ENCODE peak calls at places on chromosomes 13 and 19, in four cellular contexts. B, L, U and O are unnamed samples.

GRCh38 chr19:13396256-13397080 is 109.8 kb downstream of the CACNA1A start:
- DNase-seq in B (peak; percentile 85), L (peak; percentile 20), U (peak; percentile 83), O (no peak)

GRCh38 chr19:17703823-17704463 is 15.3 kb upstream of the MAP1S start:
- DNase-seq in B (peak; percentile 36), U (peak; percentile 77), L (no peak), O (peak; percentile 60)

GRCh38 chr13:27022571-27023311 is 148.9 kb downstream of the USP12 start:
- DNase-seq in L (no peak), B (peak; percentile 94), U (no peak), O (no peak)

GRCh38 chr13:29301027-29301426 is 294.5 kb downstream of the SLC7A1 start:
- DNase-seq in B (no peak), U (no peak), L (no peak), O (no peak)

GRCh38 chr19:2578391-2578826 is 102.5 kb downstream of the GADD45B start:
- DNase-seq in L (peak; percentile 38), B (peak; percentile 46), U (peak; percentile 43), O (no peak)

GRCh38 chr13:100128373-100128772 is 39.5 kb downstream of the PCCA start:
- DNase-seq in U (no peak), L (no peak), B (peak; percentile 80), O (no peak)

GRCh38 chr19:49938662-49939061 is 9.4 kb upstream of the NUP62 start:
- DNase-seq in B (no peak), L (no peak), U (no peak), O (no peak)

GRCh38 chr19:34480971-34481821 is at the start of gene WTIP:
- DNase-seq in L (peak; percentile 84), B (peak; percentile 87), U (peak; percentile 97), O (no peak)

GRCh38 chr19:41691268-41691970 is 3.3 kb upstream of the CEACAM7 start:
- DNase-seq in L (no peak), B (no peak), U (no peak), O (no peak)

GRCh38 chr19:4744451-4745170 is 21.0 kb upstream of the DPP9 start:
- DNase-seq in L (no peak), U (no peak), B (peak; percentile 95), O (no peak)

GRCh38 chr13:21326155-21327030 is 132.7 kb downstream of the ZDHHC20 start:
- DNase-seq in B (peak; percentile 24), L (no peak), U (peak; percentile 88), O (no peak)

GRCh38 chr19:1155352-1156304 is 18.4 kb downstream of the SBNO2 start:
- DNase-seq in L (no peak), B (no peak), U (no peak), O (no peak)

GRCh38 chr13:44052843-44053607 is 173.3 kb downstream of the LACC1 start:
- DNase-seq in U (peak; percentile 54), L (peak; percentile 24), B (peak; percentile 53), O (no peak)

GRCh38 chr19:5926641-5927438 is 12.8 kb downstream of the CAPS start:
- DNase-seq in B (peak; percentile 64), U (no peak), L (peak; percentile 58), O (no peak)

GRCh38 chr13:98007001-98007400 is 53.5 kb downstream of the IPO5 start:
- DNase-seq in L (no peak), U (no peak), B (no peak), O (no peak)

GRCh38 chr13:30375436-30375835 is 46.9 kb upstream of the UBE2L5 start:
- DNase-seq in B (no peak), U (no peak), L (no peak), O (no peak)

GRCh38 chr13:76711515-76712182 is 174.6 kb downstream of the KCTD12 start:
- DNase-seq in B (peak; percentile 93), U (no peak), L (no peak), O (no peak)

GRCh38 chr19:35608250-35608649 is 4.3 kb upstream of the HAUS5 start:
- DNase-seq in B (no peak), U (no peak), L (no peak), O (no peak)

GRCh38 chr19:17075860-17076538 is 422 bp downstream of the MYO9B start:
- DNase-seq in B (no peak), L (peak; percentile 36), U (peak; percentile 56), O (peak; percentile 34)

GRCh38 chr13:34943675-34944634 is 1.9 kb downstream of the NBEA start:
- DNase-seq in B (no peak), L (no peak), U (no peak), O (no peak)

GRCh38 chr19:46225558-46226004 is 4.0 kb upstream of the IGFL1 start:
- DNase-seq in U (peak; percentile 57), B (peak; percentile 31), L (no peak), O (no peak)

GRCh38 chr13:39712626-39713025 is 57.2 kb downstream of the COG6 start:
- DNase-seq in L (no peak), U (no peak), B (no peak), O (no peak)

GRCh38 chr13:71015021-71015420 is 852.0 kb downstream of the DACH1 start:
- DNase-seq in L (no peak), U (no peak), B (no peak), O (no peak)

GRCh38 chr13:113584870-113585671 is 518 bp downstream of the TFDP1 start:
- DNase-seq in L (no peak), B (peak; percentile 8), U (peak; percentile 45), O (no peak)

GRCh38 chr13:27177852-27178251 is 6.2 kb upstream of the USP12 start:
- DNase-seq in U (peak; percentile 23), B (no peak), L (no peak), O (no peak)

GRCh38 chr13:104074326-104074725 is 1008.1 kb upstream of the SLC10A2 start:
- DNase-seq in L (no peak), B (no peak), U (no peak), O (no peak)

GRCh38 chr19:49106648-49107135 is 7.5 kb upstream of the LIN7B start:
- DNase-seq in L (peak; percentile 48), U (peak; percentile 76), B (peak; percentile 41), O (peak; percentile 53)

GRCh38 chr13:22235285-22235949 is 564.5 kb downstream of the FGF9 start:
- DNase-seq in U (peak; percentile 25), B (no peak), L (no peak), O (no peak)

GRCh38 chr19:16957151-16957662 is 68.4 kb downstream of the F2RL3 start:
- DNase-seq in L (no peak), U (no peak), B (no peak), O (no peak)

GRCh38 chr13:31982540-31982939 is 49.0 kb upstream of the FRY start:
- DNase-seq in U (no peak), B (peak; percentile 95), L (peak; percentile 68), O (no peak)

GRCh38 chr13:49836516-49836915 is 44.0 kb upstream of the KPNA3 start:
- DNase-seq in U (peak; percentile 71), B (peak; percentile 10), L (no peak), O (no peak)

GRCh38 chr13:112532837-112533745 is 54.9 kb downstream of the TUBGCP3 start:
- DNase-seq in B (no peak), L (no peak), U (no peak), O (no peak)

GRCh38 chr13:52846567-52847321 is 1.7 kb downstream of the PCDH8 start:
- DNase-seq in L (peak; percentile 55), B (peak; percentile 7), U (peak; percentile 95), O (no peak)

GRCh38 chr13:83214452-83214851 is 667.8 kb downstream of the SLITRK1 start:
- DNase-seq in L (no peak), B (no peak), U (no peak), O (no peak)

GRCh38 chr19:49165111-49165750 is 7.6 kb downstream of the TRPM4 start:
- DNase-seq in B (no peak), U (no peak), L (peak; percentile 44), O (no peak)

GRCh38 chr13:73715114-73715909 is 418.9 kb downstream of the KLF12 start:
- DNase-seq in U (no peak), B (no peak), L (no peak), O (peak; percentile 28)

GRCh38 chr13:44054525-44054924 is 174.8 kb downstream of the LACC1 start:
- DNase-seq in B (no peak), U (no peak), L (no peak), O (no peak)